ENCODE peak calls at places on chromosomes 4 and X, in nine cellular contexts. I is tibial nerve, D is HCT116, J is prostate gland, P is Peyer's patch, A is heart left ventricle, M is gastrocnemius medialis, B is transverse colon, R is A549. T is an unnamed sample.

GRCh38 chr4:168096444-168096784 is 4.1 kb downstream of the ANXA10 start:
- DNase-seq in I (no peak), D (no peak), J (no peak), P (no peak), A (no peak), M (no peak), B (no peak), R (no peak), T (no peak)

GRCh38 chr4:125365731-125366130 is 51.0 kb downstream of the FAT4 start:
- DNase-seq in I (no peak), D (no peak), J (no peak), P (no peak), A (no peak), M (no peak), B (no peak), R (no peak), T (no peak)

GRCh38 chrX:110852180-110852579 is 56.6 kb upstream of the CHRDL1 start:
- DNase-seq in I (no peak), D (no peak), J (no peak), P (no peak), A (no peak), M (no peak), B (no peak), R (peak), T (no peak)

GRCh38 chrX:46865281-46865680 is 28.4 kb downstream of the RP2 start:
- DNase-seq in I (no peak), D (no peak), J (no peak), P (no peak), A (no peak), M (no peak), B (no peak), R (peak), T (peak)

GRCh38 chr4:54099287-54099958 is 540 bp upstream of the GSX2 start:
- DNase-seq in I (no peak), D (no peak), J (no peak), P (no peak), A (no peak), M (no peak), B (no peak), R (no peak), T (no peak)

GRCh38 chr4:80036949-80037348 is 36.1 kb downstream of the ANTXR2 start:
- DNase-seq in I (no peak), D (no peak), J (no peak), P (no peak), A (no peak), M (no peak), B (no peak), R (no peak), T (no peak)

GRCh38 chr4:17203767-17204166 is 305.3 kb upstream of the LDB2 start:
- DNase-seq in I (no peak), D (no peak), J (no peak), P (no peak), A (no peak), M (no peak), B (no peak), R (no peak), T (no peak)

GRCh38 chrX:151830911-151831310 is 81.8 kb upstream of the MAGEA4 start:
- DNase-seq in I (no peak), D (no peak), J (no peak), P (no peak), A (no peak), M (no peak), B (no peak), R (no peak), T (no peak)

GRCh38 chr4:40316333-40316781 is 18.8 kb upstream of the CHRNA9 start:
- DNase-seq in I (no peak), D (no peak), J (no peak), P (no peak), A (no peak), M (no peak), B (no peak), R (no peak), T (no peak)

GRCh38 chrX:118780915-118781314 is 42.7 kb upstream of the ZCCHC12 start:
- DNase-seq in I (no peak), D (no peak), J (no peak), P (no peak), A (no peak), M (no peak), B (no peak), R (no peak), T (no peak)

GRCh38 chr4:2045518-2045951 is 13.6 kb upstream of the NAT8L start:
- DNase-seq in I (no peak), D (no peak), J (no peak), P (peak), A (no peak), M (peak), B (no peak), R (no peak), T (peak)

GRCh38 chr4:94566420-94566819 is 114.7 kb downstream of the PDLIM5 start:
- DNase-seq in I (no peak), D (no peak), J (no peak), P (no peak), A (no peak), M (no peak), B (no peak), R (no peak), T (no peak)

GRCh38 chr4:94410678-94411206 is 41.0 kb upstream of the PDLIM5 start:
- DNase-seq in I (peak), D (no peak), J (peak), P (no peak), A (peak), M (peak), B (peak), R (peak), T (no peak)

GRCh38 chr4:40992472-40993298 is 221.7 kb downstream of the APBB2 start:
- DNase-seq in I (no peak), D (no peak), J (no peak), P (no peak), A (no peak), M (no peak), B (no peak), R (no peak), T (no peak)

GRCh38 chr4:2244947-2245786 is 3.2 kb upstream of the HAUS3 start:
- DNase-seq in I (no peak), D (no peak), J (no peak), P (no peak), A (no peak), M (peak), B (no peak), R (no peak), T (peak)

GRCh38 chr4:11149612-11150259 is 279.0 kb downstream of the HS3ST1 start:
- DNase-seq in I (no peak), D (no peak), J (no peak), P (no peak), A (no peak), M (no peak), B (no peak), R (no peak), T (no peak)

GRCh38 chrX:15269618-15270521 is at the start of gene ASB9:
- DNase-seq in I (peak), D (peak), J (peak), P (peak), A (no peak), M (no peak), B (peak), R (peak), T (peak)

GRCh38 chr4:11626046-11626445 is 197.4 kb upstream of the HS3ST1 start:
- DNase-seq in I (no peak), D (peak), J (no peak), P (no peak), A (no peak), M (no peak), B (no peak), R (no peak), T (no peak)

GRCh38 chrX:109822861-109823260 is 89.8 kb upstream of the ACSL4 start:
- DNase-seq in I (no peak), D (no peak), J (no peak), P (no peak), A (no peak), M (no peak), B (no peak), R (no peak), T (no peak)

GRCh38 chr4:113442821-113443220 is 318.7 kb downstream of the CAMK2D start:
- DNase-seq in I (no peak), D (no peak), J (no peak), P (no peak), A (no peak), M (no peak), B (no peak), R (no peak), T (no peak)

GRCh38 chr4:2977116-2978097 is 14.0 kb downstream of the GRK4 start:
- DNase-seq in I (no peak), D (no peak), J (no peak), P (no peak), A (no peak), M (no peak), B (no peak), R (no peak), T (no peak)

GRCh38 chrX:12304261-12304660 is 166.0 kb downstream of the FRMPD4 start:
- DNase-seq in I (no peak), D (no peak), J (no peak), P (no peak), A (no peak), M (no peak), B (no peak), R (no peak), T (no peak)

GRCh38 chr4:119136541-119136940 is 909 bp downstream of the MYOZ2 start:
- DNase-seq in I (no peak), D (no peak), J (no peak), P (no peak), A (no peak), M (no peak), B (no peak), R (no peak), T (no peak)

GRCh38 chr4:53682908-53683307 is 91.6 kb upstream of the LNX1 start:
- DNase-seq in I (no peak), D (no peak), J (no peak), P (no peak), A (no peak), M (no peak), B (no peak), R (no peak), T (no peak)

GRCh38 chr4:158869001-158869400 is 100.2 kb downstream of the FNIP2 start:
- DNase-seq in I (no peak), D (no peak), J (no peak), P (no peak), A (no peak), M (no peak), B (no peak), R (no peak), T (no peak)

GRCh38 chr4:123390846-123391456 is 5.6 kb upstream of the SPRY1 start:
- DNase-seq in I (no peak), D (peak), J (no peak), P (no peak), A (no peak), M (no peak), B (no peak), R (no peak), T (no peak)

GRCh38 chr4:3387943-3388348 is 53.8 kb upstream of the HGFAC start:
- DNase-seq in I (peak), D (no peak), J (peak), P (no peak), A (peak), M (peak), B (peak), R (no peak), T (no peak)

GRCh38 chr4:26116057-26116456 is 202.0 kb downstream of the SMIM20 start:
- DNase-seq in I (no peak), D (no peak), J (no peak), P (no peak), A (no peak), M (no peak), B (no peak), R (no peak), T (no peak)

GRCh38 chrX:39678914-39679313 is 418.8 kb downstream of the BCOR start:
- DNase-seq in I (no peak), D (no peak), J (no peak), P (no peak), A (no peak), M (no peak), B (no peak), R (no peak), T (no peak)

GRCh38 chrX:39418936-39419659 is 617.8 kb downstream of the MID1IP1 start:
- DNase-seq in I (no peak), D (no peak), J (no peak), P (no peak), A (peak), M (peak), B (no peak), R (no peak), T (no peak)

GRCh38 chrX:151098996-151099395 is 77.4 kb upstream of the GPR50 start:
- DNase-seq in I (no peak), D (no peak), J (no peak), P (no peak), A (no peak), M (no peak), B (no peak), R (no peak), T (no peak)

GRCh38 chrX:70025464-70025863 is 24.3 kb downstream of the AWAT2 start:
- DNase-seq in I (no peak), D (no peak), J (no peak), P (no peak), A (no peak), M (no peak), B (no peak), R (no peak), T (no peak)

GRCh38 chr4:165873298-165874071 is 448 bp downstream of the TLL1 start:
- DNase-seq in I (no peak), D (no peak), J (peak), P (peak), A (peak), M (no peak), B (no peak), R (peak), T (no peak)

GRCh38 chrX:16826207-16826606 is 39.9 kb downstream of the TXLNG start:
- DNase-seq in I (no peak), D (no peak), J (no peak), P (no peak), A (no peak), M (no peak), B (no peak), R (peak), T (no peak)

GRCh38 chr4:177119021-177119461 is 190.6 kb upstream of the NEIL3 start:
- DNase-seq in I (no peak), D (no peak), J (no peak), P (no peak), A (no peak), M (no peak), B (no peak), R (no peak), T (no peak)

GRCh38 chrX:9456250-9457074 is 8.4 kb upstream of the TBL1X start:
- DNase-seq in I (no peak), D (no peak), J (no peak), P (no peak), A (no peak), M (no peak), B (no peak), R (no peak), T (no peak)

DNA sequence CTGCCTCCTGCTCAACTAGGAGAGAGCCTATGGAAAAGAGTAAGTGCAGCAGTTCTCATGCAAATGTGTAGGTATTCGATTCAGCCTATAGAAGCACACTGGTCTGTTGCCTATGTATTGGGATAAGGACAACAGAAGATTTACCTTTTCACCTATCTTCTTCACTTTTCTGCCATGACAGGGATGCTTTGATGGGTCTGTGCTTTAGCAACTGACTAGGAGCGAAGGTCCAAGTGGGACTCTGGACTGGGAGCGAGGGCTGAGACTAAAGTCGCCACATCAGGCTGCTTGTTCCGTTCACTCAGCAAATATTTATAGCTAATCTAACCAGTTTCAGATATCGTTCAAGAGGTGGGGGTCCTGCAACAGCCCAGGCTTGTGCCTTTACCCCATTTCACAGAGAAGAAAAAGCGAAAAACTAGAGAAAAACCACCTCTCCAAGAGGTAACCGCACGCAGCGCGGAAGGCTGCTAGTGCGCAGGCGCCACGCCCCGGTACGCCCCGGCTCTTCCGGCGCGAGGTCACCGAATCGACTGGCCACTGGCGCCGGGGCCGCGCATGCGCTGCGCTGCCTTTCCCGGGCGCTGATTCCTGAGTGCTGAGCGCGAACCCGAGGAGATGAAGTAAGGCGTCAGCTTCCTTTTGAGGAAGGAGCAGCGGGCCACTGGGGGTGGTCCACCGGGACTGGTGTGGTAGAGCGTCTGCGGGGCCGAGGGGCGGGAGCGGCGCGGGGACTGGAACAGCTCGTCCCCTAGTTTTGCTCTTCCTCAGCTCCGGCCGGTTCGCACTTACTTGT is at the start of gene RBMX2:
- DNase-seq in I (peak), D (peak), J (peak), P (peak), A (peak), M (peak), B (peak), R (peak), T (peak)
- TF ChIP-seq POLR2A in I (peak), D (peak), J (peak), P (peak), A (no peak), M (peak), B (peak), R (peak), T (peak)

GRCh38 chr4:83112678-83113428 is 1.7 kb downstream of the PLAC8 start:
- DNase-seq in I (no peak), D (no peak), J (no peak), P (no peak), A (no peak), M (no peak), B (peak), R (no peak), T (peak)

GRCh38 chr4:83113429-83113786 is 1.1 kb downstream of the PLAC8 start:
- DNase-seq in I (no peak), D (no peak), J (no peak), P (no peak), A (no peak), M (no peak), B (no peak), R (no peak), T (no peak)

GRCh38 chr4:83115000-83115399 is 471 bp upstream of the PLAC8 start:
- DNase-seq in I (no peak), D (no peak), J (no peak), P (no peak), A (no peak), M (no peak), B (no peak), R (no peak), T (no peak)

GRCh38 chr4:83115656-83116285 is 1.2 kb upstream of the PLAC8 start:
- DNase-seq in I (no peak), D (no peak), J (no peak), P (no peak), A (no peak), M (no peak), B (no peak), R (no peak), T (no peak)

DNA sequence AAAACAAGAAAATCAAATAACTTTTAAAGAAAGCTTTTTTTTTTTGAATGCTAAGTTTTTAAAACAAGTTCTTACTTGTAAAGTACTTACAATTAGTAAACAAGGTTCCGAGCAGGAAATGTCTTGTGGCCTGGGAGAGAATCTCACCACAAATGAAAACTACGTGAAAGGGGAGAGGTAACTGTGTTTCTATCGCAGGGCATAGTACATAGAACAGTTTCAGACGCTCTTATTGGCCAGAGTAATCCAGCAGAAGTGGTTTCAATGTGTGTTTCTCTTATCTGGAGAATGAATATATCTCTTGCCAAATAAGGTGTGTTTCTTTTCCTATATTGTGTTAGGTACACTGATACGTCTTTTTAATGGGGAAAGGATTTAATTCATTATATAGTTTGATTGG is at the start of gene PLAC8:
- DNase-seq in I (no peak), D (no peak), J (no peak), P (no peak), A (no peak), M (no peak), B (peak), R (no peak), T (no peak)
- TF ChIP-seq POLR2A in I (no peak), D (no peak), J (no peak), P (peak), A (no peak), M (no peak), B (peak), R (no peak), T (no peak)

GRCh38 chr4:128287871-128288688 is 467 bp upstream of the PGRMC2 start:
- DNase-seq in I (peak), D (peak), J (peak), P (peak), A (peak), M (peak), B (peak), R (peak), T (peak)
- TF ChIP-seq POLR2A in I (peak), D (no peak), J (peak), P (peak), A (no peak), M (peak), B (peak), R (peak), T (peak)

GRCh38 chr4:38871593-38871992 is 4.0 kb downstream of the FAM114A1 start:
- DNase-seq in I (no peak), D (no peak), J (no peak), P (no peak), A (no peak), M (no peak), B (no peak), R (no peak), T (no peak)
- TF ChIP-seq POLR2A in I (no peak), D (no peak), J (no peak), P (no peak), A (no peak), M (no peak), B (no peak), R (no peak), T (no peak)

GRCh38 chr4:8132947-8133705 is 25.5 kb downstream of the ABLIM2 start:
- DNase-seq in I (peak), D (no peak), J (no peak), P (no peak), A (no peak), M (no peak), B (no peak), R (no peak), T (no peak)
- TF ChIP-seq POLR2A in I (no peak), D (no peak), J (no peak), P (no peak), A (no peak), M (no peak), B (no peak), R (no peak), T (no peak)

GRCh38 chr4:109011241-109012031 is 248.6 kb upstream of the ETNPPL start:
- DNase-seq in I (no peak), D (no peak), J (no peak), P (no peak), A (no peak), M (no peak), B (no peak), R (no peak), T (no peak)
- TF ChIP-seq POLR2A in I (no peak), D (no peak), J (no peak), P (no peak), A (no peak), M (no peak), B (no peak), R (no peak), T (no peak)

GRCh38 chr4:140152015-140152703 is 1.8 kb downstream of the MAML3 start:
- DNase-seq in I (peak), D (peak), J (peak), P (peak), A (peak), M (peak), B (peak), R (peak), T (peak)

GRCh38 chr4:140151700-140152014 is 2.3 kb downstream of the MAML3 start:
- DNase-seq in I (peak), D (peak), J (peak), P (no peak), A (peak), M (peak), B (peak), R (peak), T (peak)

GRCh38 chr4:140149851-140150635 is 3.9 kb downstream of the MAML3 start:
- DNase-seq in I (peak), D (peak), J (peak), P (peak), A (peak), M (peak), B (peak), R (peak), T (no peak)

GRCh38 chr4:140150636-140150885 is 3.4 kb downstream of the MAML3 start:
- DNase-seq in I (peak), D (no peak), J (peak), P (no peak), A (no peak), M (peak), B (peak), R (no peak), T (no peak)

GRCh38 chr4:140150886-140151699 is 2.9 kb downstream of the MAML3 start:
- DNase-seq in I (peak), D (peak), J (peak), P (peak), A (peak), M (peak), B (peak), R (peak), T (peak)
- TF ChIP-seq POLR2A in I (peak), D (no peak), J (peak), P (peak), A (no peak), M (peak), B (peak), R (peak), T (peak)

T was measured in H54.